ENCODE peak calls at places on chromosomes 7 and 10, in five cellular contexts. One of them, this sample, is unnamed.

GRCh38 chr7:106358103-106358663 is 73.4 kb upstream of the NAMPT start:
- DNase-seq in colonic mucosa: no peak
- DNase-seq in choroid plexus epithelial cell: peak
- DNase-seq in spleen: no peak
- DNase-seq in vagina: no peak
- DNase-seq in this sample: peak

GRCh38 chr10:59885430-59886134 is 20.8 kb downstream of the CCDC6 start:
- DNase-seq in colonic mucosa: no peak
- DNase-seq in vagina: no peak
- DNase-seq in spleen: no peak
- DNase-seq in choroid plexus epithelial cell: no peak
- DNase-seq in this sample: no peak

GRCh38 chr10:131531265-131532190 is 220.0 kb upstream of the TCERG1L start:
- DNase-seq in vagina: no peak
- DNase-seq in spleen: no peak
- DNase-seq in choroid plexus epithelial cell: no peak
- DNase-seq in colonic mucosa: no peak
- DNase-seq in this sample: no peak

GRCh38 chr10:4790045-4790444 is 36.0 kb upstream of the AKR1E2 start:
- DNase-seq in choroid plexus epithelial cell: no peak
- DNase-seq in vagina: no peak
- DNase-seq in colonic mucosa: no peak
- DNase-seq in spleen: no peak
- DNase-seq in this sample: no peak

GRCh38 chr7:388461-388960 is 98.5 kb downstream of the FOXL3 start:
- DNase-seq in vagina: no peak
- DNase-seq in choroid plexus epithelial cell: no peak
- DNase-seq in colonic mucosa: peak
- DNase-seq in spleen: peak
- DNase-seq in this sample: no peak

GRCh38 chr7:11833431-11833830 is 1.4 kb upstream of the THSD7A start:
- DNase-seq in colonic mucosa: no peak
- DNase-seq in spleen: no peak
- DNase-seq in choroid plexus epithelial cell: no peak
- DNase-seq in vagina: no peak
- DNase-seq in this sample: no peak

GRCh38 chr7:42096262-42096661 is 140.7 kb downstream of the GLI3 start:
- DNase-seq in spleen: no peak
- DNase-seq in vagina: no peak
- DNase-seq in choroid plexus epithelial cell: no peak
- DNase-seq in colonic mucosa: no peak
- DNase-seq in this sample: no peak

GRCh38 chr7:64463636-64464375 is 99.1 kb downstream of the ZNF680 start:
- DNase-seq in vagina: no peak
- DNase-seq in choroid plexus epithelial cell: peak
- DNase-seq in colonic mucosa: peak
- DNase-seq in spleen: no peak
- DNase-seq in this sample: peak

GRCh38 chr10:33193057-33193866 is 141.2 kb downstream of the NRP1 start:
- DNase-seq in vagina: no peak
- DNase-seq in choroid plexus epithelial cell: peak
- DNase-seq in colonic mucosa: peak
- DNase-seq in spleen: peak
- DNase-seq in this sample: peak

GRCh38 chr10:75396861-75397570 is 4.5 kb downstream of the ZNF503 start:
- DNase-seq in vagina: no peak
- DNase-seq in choroid plexus epithelial cell: no peak
- DNase-seq in spleen: no peak
- DNase-seq in colonic mucosa: peak
- DNase-seq in this sample: no peak

GRCh38 chr7:100509213-100509612 is 25.5 kb downstream of the NYAP1 start:
- DNase-seq in spleen: no peak
- DNase-seq in vagina: no peak
- DNase-seq in choroid plexus epithelial cell: peak
- DNase-seq in colonic mucosa: no peak
- DNase-seq in this sample: peak

GRCh38 chr7:30906014-30906413 is 5.6 kb upstream of the AQP1 start:
- DNase-seq in vagina: no peak
- DNase-seq in choroid plexus epithelial cell: no peak
- DNase-seq in spleen: no peak
- DNase-seq in colonic mucosa: no peak
- DNase-seq in this sample: no peak

DNA sequence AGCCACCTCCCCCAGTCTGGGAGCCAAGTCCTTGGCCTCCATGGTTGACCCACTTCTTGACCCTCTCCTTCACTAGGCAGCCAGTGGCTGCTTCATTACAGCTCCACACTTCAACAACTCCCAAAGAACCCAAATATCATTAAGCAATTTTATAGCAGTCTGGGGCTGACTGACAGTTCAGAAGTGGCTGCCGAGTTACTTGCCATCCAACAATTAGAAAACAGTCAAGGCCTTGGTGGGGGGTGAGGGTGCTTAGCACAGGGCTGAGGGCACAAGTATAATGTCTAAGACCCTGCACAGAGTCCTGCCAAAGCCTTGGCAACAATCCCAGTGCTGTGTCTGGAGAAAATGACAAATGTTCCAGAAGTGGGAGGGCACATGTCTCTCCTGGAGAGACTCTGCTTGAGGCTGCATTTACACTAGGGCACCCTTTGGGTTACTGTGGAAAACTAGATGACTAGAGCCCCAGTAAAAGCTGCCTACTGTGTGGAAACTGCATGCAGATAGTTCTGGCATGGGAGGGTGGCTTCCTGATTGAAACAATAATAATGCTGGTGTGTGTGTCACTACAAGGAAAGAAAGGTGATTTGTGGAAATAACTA is 71.1 kb downstream of the CXCL12 start:
- DNase-seq in choroid plexus epithelial cell: no peak
- DNase-seq in spleen: no peak
- DNase-seq in vagina: no peak
- DNase-seq in colonic mucosa: no peak
- DNase-seq in this sample: no peak
- TF ChIP-seq CTCF in choroid plexus epithelial cell: no peak
- TF ChIP-seq CTCF in spleen: no peak
- TF ChIP-seq CTCF in vagina: no peak
- TF ChIP-seq CTCF in colonic mucosa: no peak
- TF ChIP-seq CTCF in this sample: no peak

GRCh38 chr10:69918036-69918435 is 116.3 kb downstream of the COL13A1 start:
- DNase-seq in vagina: no peak
- DNase-seq in spleen: no peak
- DNase-seq in colonic mucosa: no peak
- DNase-seq in choroid plexus epithelial cell: no peak
- DNase-seq in this sample: no peak
- TF ChIP-seq CTCF in vagina: no peak
- TF ChIP-seq CTCF in spleen: no peak
- TF ChIP-seq CTCF in colonic mucosa: no peak
- TF ChIP-seq CTCF in choroid plexus epithelial cell: no peak
- TF ChIP-seq CTCF in this sample: no peak

DNA sequence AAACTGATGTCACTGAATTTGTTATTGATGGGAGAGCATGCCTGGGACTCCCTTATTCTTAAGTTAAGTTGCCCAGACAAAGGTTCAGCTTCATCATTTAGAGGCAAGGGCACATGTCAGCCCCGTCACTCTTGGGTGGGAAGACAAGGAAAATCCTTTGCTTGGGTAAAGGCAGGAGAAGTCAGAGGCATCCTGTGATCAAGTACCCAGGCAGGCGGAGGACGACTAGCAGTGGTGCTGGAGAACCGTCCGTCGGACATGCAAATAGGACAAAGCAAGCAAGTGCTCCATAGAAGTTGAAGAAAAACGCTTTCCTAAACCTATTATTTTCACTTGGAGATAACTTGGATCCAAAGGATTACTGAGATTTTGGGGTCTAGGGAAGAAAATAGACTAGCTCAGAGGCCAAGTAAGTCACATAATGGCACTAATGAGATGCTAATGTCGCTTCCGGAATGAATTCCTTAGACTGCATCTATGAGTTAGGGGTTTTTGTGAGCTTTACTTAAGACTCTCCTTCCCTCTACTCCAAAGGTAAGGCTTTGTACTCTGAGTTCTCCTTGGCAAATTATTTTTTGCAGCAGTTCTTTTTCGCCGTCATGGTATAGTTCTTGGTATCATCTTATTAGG is 143.8 kb upstream of the KLF14 start:
- DNase-seq in spleen: no peak
- DNase-seq in choroid plexus epithelial cell: no peak
- DNase-seq in colonic mucosa: no peak
- DNase-seq in vagina: no peak
- DNase-seq in this sample: no peak
- TF ChIP-seq CTCF in spleen: no peak
- TF ChIP-seq CTCF in choroid plexus epithelial cell: no peak
- TF ChIP-seq CTCF in colonic mucosa: no peak
- TF ChIP-seq CTCF in vagina: no peak
- TF ChIP-seq CTCF in this sample: no peak

GRCh38 chr10:85786401-85786899 is 580.1 kb downstream of the GRID1 start:
- DNase-seq in colonic mucosa: no peak
- DNase-seq in vagina: no peak
- DNase-seq in spleen: no peak
- DNase-seq in choroid plexus epithelial cell: no peak
- DNase-seq in this sample: no peak
- TF ChIP-seq CTCF in colonic mucosa: no peak
- TF ChIP-seq CTCF in vagina: no peak
- TF ChIP-seq CTCF in spleen: no peak
- TF ChIP-seq CTCF in choroid plexus epithelial cell: no peak
- TF ChIP-seq CTCF in this sample: no peak

GRCh38 chr10:34674169-34674568 is 140.9 kb downstream of the PARD3 start:
- DNase-seq in spleen: no peak
- DNase-seq in choroid plexus epithelial cell: no peak
- DNase-seq in vagina: no peak
- DNase-seq in colonic mucosa: no peak
- DNase-seq in this sample: no peak

GRCh38 chr10:34679177-34679576 is 135.9 kb downstream of the PARD3 start:
- DNase-seq in colonic mucosa: no peak
- DNase-seq in vagina: no peak
- DNase-seq in spleen: no peak
- DNase-seq in choroid plexus epithelial cell: no peak
- DNase-seq in this sample: no peak

GRCh38 chr10:34681933-34682332 is 133.2 kb downstream of the PARD3 start:
- DNase-seq in vagina: no peak
- DNase-seq in choroid plexus epithelial cell: no peak
- DNase-seq in colonic mucosa: no peak
- DNase-seq in spleen: no peak
- DNase-seq in this sample: no peak

GRCh38 chr10:34677132-34677531 is 138.0 kb downstream of the PARD3 start:
- DNase-seq in spleen: no peak
- DNase-seq in vagina: no peak
- DNase-seq in colonic mucosa: no peak
- DNase-seq in choroid plexus epithelial cell: no peak
- DNase-seq in this sample: no peak

GRCh38 chr10:34677591-34677990 is 137.5 kb downstream of the PARD3 start:
- DNase-seq in choroid plexus epithelial cell: no peak
- DNase-seq in vagina: no peak
- DNase-seq in spleen: no peak
- DNase-seq in colonic mucosa: no peak
- DNase-seq in this sample: no peak
- TF ChIP-seq CTCF in choroid plexus epithelial cell: peak
- TF ChIP-seq CTCF in vagina: no peak
- TF ChIP-seq CTCF in spleen: no peak
- TF ChIP-seq CTCF in colonic mucosa: no peak
- TF ChIP-seq CTCF in this sample: no peak

DNA sequence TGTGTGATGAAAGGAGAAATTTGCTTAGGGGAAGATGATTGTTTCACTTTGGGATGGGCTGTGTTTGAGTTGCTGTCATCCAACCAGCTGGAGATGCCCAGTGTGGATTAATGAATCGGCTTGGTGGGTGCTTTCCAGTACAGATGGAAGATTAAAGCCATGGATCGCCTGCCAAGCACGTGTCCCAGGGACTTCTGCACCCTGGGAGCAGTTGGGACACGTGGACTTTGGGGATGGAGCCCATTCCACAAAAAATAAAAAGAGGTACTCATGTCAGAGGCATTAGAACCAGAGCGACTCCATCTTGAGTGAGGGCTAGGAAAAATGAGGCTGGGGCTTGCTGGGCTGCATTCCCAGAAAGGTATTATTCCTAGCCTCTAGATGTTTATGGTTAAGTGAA is 29.3 kb upstream of the PRLHR start:
- DNase-seq in colonic mucosa: no peak
- DNase-seq in spleen: no peak
- DNase-seq in choroid plexus epithelial cell: no peak
- DNase-seq in vagina: no peak
- DNase-seq in this sample: no peak
- TF ChIP-seq CTCF in colonic mucosa: no peak
- TF ChIP-seq CTCF in spleen: no peak
- TF ChIP-seq CTCF in choroid plexus epithelial cell: no peak
- TF ChIP-seq CTCF in vagina: no peak
- TF ChIP-seq CTCF in this sample: no peak

GRCh38 chr7:129210256-129210988 is 14.4 kb upstream of the AHCYL2 start:
- DNase-seq in spleen: peak
- DNase-seq in vagina: no peak
- DNase-seq in choroid plexus epithelial cell: peak
- DNase-seq in colonic mucosa: peak
- DNase-seq in this sample: peak

GRCh38 chr7:129212126-129212525 is 12.7 kb upstream of the AHCYL2 start:
- DNase-seq in vagina: no peak
- DNase-seq in colonic mucosa: no peak
- DNase-seq in spleen: no peak
- DNase-seq in choroid plexus epithelial cell: no peak
- DNase-seq in this sample: no peak

GRCh38 chr7:129210989-129211312 is 13.9 kb upstream of the AHCYL2 start:
- DNase-seq in vagina: no peak
- DNase-seq in choroid plexus epithelial cell: no peak
- DNase-seq in spleen: no peak
- DNase-seq in colonic mucosa: no peak
- DNase-seq in this sample: no peak

GRCh38 chr7:129213828-129214227 is 11.0 kb upstream of the AHCYL2 start:
- DNase-seq in spleen: no peak
- DNase-seq in colonic mucosa: no peak
- DNase-seq in choroid plexus epithelial cell: peak
- DNase-seq in vagina: no peak
- DNase-seq in this sample: peak

DNA sequence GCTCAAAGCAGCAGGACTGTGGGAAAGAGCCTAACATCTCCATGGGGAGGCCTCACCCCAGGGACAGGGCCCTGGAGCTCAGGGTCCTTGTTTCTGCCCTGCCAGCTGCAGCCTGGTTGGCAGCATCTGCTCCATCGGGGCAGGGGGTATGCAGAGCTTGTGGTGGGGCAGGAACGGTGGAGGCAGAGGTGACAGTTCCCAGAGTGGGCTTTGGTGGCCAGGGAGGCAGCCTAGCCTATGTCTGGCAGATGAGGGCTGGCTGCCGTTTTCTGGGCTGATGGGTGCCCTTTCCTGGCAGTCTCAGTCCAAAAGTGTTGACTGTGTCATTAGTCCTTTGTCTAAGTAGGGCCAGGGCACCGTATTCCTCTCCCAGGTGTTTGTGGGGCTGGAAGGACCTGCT is 12.2 kb upstream of the AHCYL2 start:
- DNase-seq in colonic mucosa: no peak
- DNase-seq in choroid plexus epithelial cell: no peak
- DNase-seq in vagina: no peak
- DNase-seq in spleen: no peak
- DNase-seq in this sample: no peak
- TF ChIP-seq CTCF in colonic mucosa: no peak
- TF ChIP-seq CTCF in choroid plexus epithelial cell: no peak
- TF ChIP-seq CTCF in vagina: no peak
- TF ChIP-seq CTCF in spleen: no peak
- TF ChIP-seq CTCF in this sample: no peak

GRCh38 chr7:17646181-17646956 is 293.9 kb downstream of the SNX13 start:
- DNase-seq in spleen: no peak
- DNase-seq in colonic mucosa: no peak
- DNase-seq in choroid plexus epithelial cell: peak
- DNase-seq in vagina: no peak
- DNase-seq in this sample: peak
- TF ChIP-seq CTCF in spleen: no peak
- TF ChIP-seq CTCF in colonic mucosa: no peak
- TF ChIP-seq CTCF in choroid plexus epithelial cell: peak
- TF ChIP-seq CTCF in vagina: no peak
- TF ChIP-seq CTCF in this sample: peak

GRCh38 chr10:70265032-70265689 is 18.6 kb downstream of the NPFFR1 start:
- DNase-seq in spleen: no peak
- DNase-seq in choroid plexus epithelial cell: peak
- DNase-seq in vagina: no peak
- DNase-seq in colonic mucosa: no peak
- DNase-seq in this sample: no peak
- TF ChIP-seq CTCF in spleen: no peak
- TF ChIP-seq CTCF in choroid plexus epithelial cell: peak
- TF ChIP-seq CTCF in vagina: no peak
- TF ChIP-seq CTCF in colonic mucosa: no peak
- TF ChIP-seq CTCF in this sample: no peak